ENCODE peak calls at places on chromosomes 7 and 10, in five cellular contexts. B, L, N, T and E are unnamed samples.

GRCh38 chr7:159122276-159122675 is 22.4 kb downstream of the VIPR2 start:
- DNase-seq in B (peak), L (no peak), N (no peak), T (no peak), E (no peak)

GRCh38 chr7:154575497-154575896 is 427.4 kb downstream of the PAXIP1 start:
- DNase-seq in B (no peak), L (no peak), N (no peak), T (no peak), E (no peak)

GRCh38 chr7:50530771-50531170 is 34.4 kb downstream of the DDC start:
- DNase-seq in B (no peak), L (no peak), N (no peak), T (no peak), E (no peak)

GRCh38 chr7:121328508-121329459 is at the start of gene WNT16:
- DNase-seq in B (peak), L (peak), N (no peak), T (peak), E (peak)

GRCh38 chr10:98624963-98625362 is 178.2 kb upstream of the HPS1 start:
- DNase-seq in B (no peak), L (no peak), N (no peak), T (no peak), E (no peak)

GRCh38 chr7:91683823-91684222 is 196.7 kb downstream of the MTERF1 start:
- DNase-seq in B (no peak), L (no peak), N (peak), T (no peak), E (no peak)

GRCh38 chr10:109784236-109784635 is 139.1 kb downstream of the XPNPEP1 start:
- DNase-seq in B (no peak), L (no peak), N (no peak), T (no peak), E (peak)

GRCh38 chr10:48509974-48510692 is 94.7 kb downstream of the ARHGAP22 start:
- DNase-seq in B (peak), L (peak), N (no peak), T (no peak), E (no peak)

GRCh38 chr10:107157071-107157470 is 7.4 kb downstream of the SORCS1 start:
- DNase-seq in B (no peak), L (no peak), N (no peak), T (no peak), E (no peak)
- H2BK12ac ChIP-seq in B (no peak), L (no peak), N (no peak), T (no peak), E (no peak)

DNA sequence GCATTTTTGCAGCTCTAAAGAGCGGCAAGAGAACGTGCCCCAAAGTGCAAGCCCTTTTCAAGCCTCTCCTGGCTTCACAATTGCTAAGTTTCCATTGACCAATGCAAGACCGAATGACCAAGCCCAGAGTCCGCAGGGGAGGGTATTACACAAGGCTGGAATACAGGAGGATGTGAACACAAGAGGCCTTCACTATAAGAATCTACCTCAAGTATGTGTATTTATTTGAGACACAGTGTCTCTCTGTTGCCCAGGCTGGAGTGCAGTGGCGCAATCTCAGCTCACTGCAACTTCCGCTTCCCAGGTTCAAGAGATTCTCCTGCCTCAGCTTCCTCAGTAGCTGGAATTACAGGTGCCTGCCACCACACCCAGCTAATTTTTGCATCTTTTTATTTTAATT is 22.2 kb upstream of the TPST1 start:
- DNase-seq in B (no peak), L (no peak), N (peak), T (no peak), E (no peak)
- H3K9ac ChIP-seq in B (no peak), L (no peak), N (no peak), T (no peak), E (no peak)

GRCh38 chr7:151735854-151736402 is 141.0 kb downstream of the PRKAG2 start:
- DNase-seq in B (no peak), L (no peak), N (no peak), T (no peak), E (no peak)
- H4K91ac ChIP-seq in B (no peak), L (no peak), N (peak), T (peak), E (peak)

GRCh38 chr7:55059006-55059405 is 40.2 kb downstream of the EGFR start:
- DNase-seq in B (no peak), L (no peak), N (no peak), T (no peak), E (no peak)
- H2BK12ac ChIP-seq in B (no peak), L (no peak), N (peak), T (no peak), E (no peak)

DNA sequence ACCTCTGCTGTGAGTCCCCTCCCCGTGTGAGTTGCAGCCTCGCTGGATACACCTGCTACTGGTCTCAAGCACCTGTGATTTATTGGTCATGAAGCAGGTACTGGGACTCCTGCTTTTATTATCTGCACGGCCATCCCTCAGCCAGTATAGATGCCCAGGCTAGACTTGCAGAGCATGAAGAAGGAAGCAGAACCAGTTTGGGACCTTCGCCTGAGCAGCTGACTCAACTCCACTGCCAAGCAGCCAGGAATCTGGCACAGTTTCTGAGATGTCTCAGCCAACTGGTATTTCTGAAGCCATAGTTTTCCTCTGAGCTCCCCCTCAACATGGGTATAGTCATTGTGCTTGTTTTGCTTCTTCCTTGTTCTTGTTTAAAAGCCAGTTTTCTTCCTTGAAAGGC is 28.0 kb upstream of the SLC39A12 start:
- DNase-seq in B (no peak), L (no peak), N (peak), T (no peak), E (peak)
- H3K9ac ChIP-seq in B (no peak), L (no peak), N (peak), T (no peak), E (no peak)

DNA sequence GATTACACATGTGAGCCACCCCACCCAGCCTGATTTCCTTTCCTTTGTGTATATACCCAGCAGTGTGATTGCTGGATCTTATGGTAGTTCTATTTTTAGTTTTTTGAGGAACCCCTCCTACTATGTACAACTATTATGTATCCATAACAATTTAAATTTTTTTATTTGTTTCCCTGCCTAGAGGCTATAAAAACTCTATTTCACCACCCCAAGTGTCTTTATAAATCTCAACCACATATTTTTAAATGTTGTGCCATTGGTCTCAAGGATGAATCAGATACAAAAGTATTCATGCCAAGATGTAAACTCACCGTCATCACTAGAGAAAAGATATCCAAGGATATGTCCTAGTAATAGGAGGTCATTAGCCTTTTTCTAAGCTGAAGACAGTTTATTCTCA is 29.2 kb downstream of the COL1A2 start:
- DNase-seq in B (no peak), L (no peak), N (peak), T (no peak), E (no peak)
- H4K91ac ChIP-seq in B (no peak), L (no peak), N (no peak), T (no peak), E (no peak)

GRCh38 chr7:100370746-100371145 is 2.5 kb upstream of the PILRA start:
- DNase-seq in B (no peak), L (no peak), N (no peak), T (no peak), E (no peak)
- H2BK12ac ChIP-seq in B (no peak), L (peak), N (no peak), T (no peak), E (no peak)

GRCh38 chr7:97578225-97578624 is 153.7 kb upstream of the TAC1 start:
- DNase-seq in B (no peak), L (no peak), N (no peak), T (no peak), E (no peak)
- H3K9ac ChIP-seq in B (no peak), L (no peak), N (no peak), T (no peak), E (no peak)

GRCh38 chr7:55062106-55062499 is 43.3 kb downstream of the EGFR start:
- DNase-seq in B (no peak), L (no peak), N (no peak), T (no peak), E (no peak)
- H4K91ac ChIP-seq in B (no peak), L (no peak), N (no peak), T (no peak), E (no peak)